ENCODE peak calls at places on chromosomes 5 and 9, in ten cellular contexts. F is Peyer's patch, L is sigmoid colon, G is heart right ventricle, K is kidney epithelial cell, Y is AG10803, V is stomach, S is GM23338, R is OCI-LY7, W is HepG2. I is an unnamed sample.

GRCh38 chr5:150780816-150781221 is 2.3 kb downstream of the SMIM3 start:
- DNase-seq in F (peak; percentile 79), L (no peak), G (no peak), K (no peak), Y (peak; percentile 92), V (no peak), S (no peak), R (no peak), W (no peak), I (peak; percentile 98)

GRCh38 chr9:87886210-87887150 is 3.8 kb downstream of the SPATA31E1 start:
- DNase-seq in F (no peak), L (no peak), G (no peak), K (no peak), Y (no peak), V (no peak), S (no peak), R (no peak), W (no peak), I (no peak)

GRCh38 chr5:148393390-148393741 is 9.6 kb downstream of the FBXO38 start:
- DNase-seq in F (no peak), L (no peak), G (no peak), K (no peak), Y (no peak), V (no peak), S (peak; percentile 57), R (no peak), W (peak; percentile 37), I (no peak)

GRCh38 chr5:151020304-151021031 is at the start of gene GPX3:
- DNase-seq in F (peak; percentile 93), L (peak; percentile 98), G (peak; percentile 95), K (no peak), Y (peak; percentile 34), V (peak; percentile 89), S (peak; percentile 94), R (no peak), W (peak; percentile 92), I (no peak)

GRCh38 chr5:150485770-150486401 is 22.0 kb upstream of the NDST1 start:
- DNase-seq in F (peak; percentile 67), L (peak; percentile 85), G (peak; percentile 78), K (no peak), Y (peak; percentile 62), V (peak; percentile 47), S (peak; percentile 65), R (peak; percentile 46), W (no peak), I (peak; percentile 37)

GRCh38 chr5:84113246-84114118 is 271.2 kb downstream of the EDIL3 start:
- DNase-seq in F (no peak), L (no peak), G (no peak), K (no peak), Y (no peak), V (no peak), S (peak; percentile 61), R (no peak), W (no peak), I (no peak)

GRCh38 chr5:135761746-135762145 is 72.7 kb upstream of the SLC25A48 start:
- DNase-seq in F (no peak), L (no peak), G (no peak), K (no peak), Y (no peak), V (no peak), S (no peak), R (no peak), W (no peak), I (no peak)

GRCh38 chr5:138282918-138283742 is 8.7 kb upstream of the GFRA3 start:
- DNase-seq in F (no peak), L (peak; percentile 63), G (no peak), K (peak; percentile 18), Y (peak; percentile 58), V (peak; percentile 57), S (peak; percentile 73), R (peak; percentile 30), W (peak; percentile 68), I (peak; percentile 60)

GRCh38 chr9:95495988-95496387 is 20.8 kb downstream of the PTCH1 start:
- DNase-seq in F (no peak), L (no peak), G (no peak), K (no peak), Y (no peak), V (no peak), S (no peak), R (peak; percentile 33), W (no peak), I (no peak)

GRCh38 chr5:73748510-73749410 is 122.8 kb downstream of the ARHGEF28 start:
- DNase-seq in F (no peak), L (no peak), G (peak; percentile 60), K (no peak), Y (peak; percentile 75), V (no peak), S (no peak), R (no peak), W (no peak), I (peak; percentile 50)

GRCh38 chr5:176466245-176466871 is 18.2 kb downstream of the FAF2 start:
- DNase-seq in F (no peak), L (no peak), G (no peak), K (no peak), Y (peak; percentile 77), V (no peak), S (no peak), R (no peak), W (peak; percentile 56), I (peak; percentile 74)

GRCh38 chr5:1332461-1333001 is 12.4 kb downstream of the CLPTM1L start:
- DNase-seq in F (no peak), L (no peak), G (no peak), K (no peak), Y (no peak), V (peak; percentile 53), S (no peak), R (peak; percentile 32), W (no peak), I (no peak)

GRCh38 chr9:133349965-133350624 is 2.1 kb downstream of the RPL7A start:
- DNase-seq in F (no peak), L (no peak), G (no peak), K (no peak), Y (no peak), V (no peak), S (no peak), R (no peak), W (no peak), I (no peak)

GRCh38 chr9:27750571-27750970 is 177.3 kb upstream of the C9orf72 start:
- DNase-seq in F (no peak), L (no peak), G (no peak), K (no peak), Y (no peak), V (no peak), S (no peak), R (no peak), W (no peak), I (no peak)

DNA sequence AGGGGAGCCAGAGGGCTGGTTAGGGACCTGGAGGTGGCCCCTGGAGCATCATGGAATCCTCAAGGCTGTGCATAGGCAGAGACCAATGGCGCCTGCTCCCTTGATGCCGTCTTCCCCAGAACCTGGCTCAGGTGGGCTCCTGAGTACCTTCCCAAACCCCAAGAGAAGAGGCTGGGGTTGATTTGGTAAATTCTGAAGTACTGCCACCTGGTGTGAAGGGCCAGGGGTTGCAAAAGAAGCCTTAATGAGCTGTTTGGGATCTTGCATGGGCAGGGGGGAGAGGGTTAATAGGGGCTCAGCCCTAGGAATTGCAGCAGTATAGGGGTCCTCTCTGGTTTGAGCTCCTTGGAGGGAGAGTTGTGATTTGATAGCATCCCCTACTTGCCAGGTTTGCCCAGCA is 52.1 kb downstream of the CYSTM1 start:
- DNase-seq in F (no peak), L (no peak), G (no peak), K (no peak), Y (no peak), V (no peak), S (peak; percentile 58), R (no peak), W (no peak), I (no peak)
- TF ChIP-seq CTCF in F (no peak), L (no peak), G (no peak), K (no peak), Y (no peak), V (no peak), S (peak; percentile 50), R (peak; percentile 34), W (no peak), I (no peak)

DNA sequence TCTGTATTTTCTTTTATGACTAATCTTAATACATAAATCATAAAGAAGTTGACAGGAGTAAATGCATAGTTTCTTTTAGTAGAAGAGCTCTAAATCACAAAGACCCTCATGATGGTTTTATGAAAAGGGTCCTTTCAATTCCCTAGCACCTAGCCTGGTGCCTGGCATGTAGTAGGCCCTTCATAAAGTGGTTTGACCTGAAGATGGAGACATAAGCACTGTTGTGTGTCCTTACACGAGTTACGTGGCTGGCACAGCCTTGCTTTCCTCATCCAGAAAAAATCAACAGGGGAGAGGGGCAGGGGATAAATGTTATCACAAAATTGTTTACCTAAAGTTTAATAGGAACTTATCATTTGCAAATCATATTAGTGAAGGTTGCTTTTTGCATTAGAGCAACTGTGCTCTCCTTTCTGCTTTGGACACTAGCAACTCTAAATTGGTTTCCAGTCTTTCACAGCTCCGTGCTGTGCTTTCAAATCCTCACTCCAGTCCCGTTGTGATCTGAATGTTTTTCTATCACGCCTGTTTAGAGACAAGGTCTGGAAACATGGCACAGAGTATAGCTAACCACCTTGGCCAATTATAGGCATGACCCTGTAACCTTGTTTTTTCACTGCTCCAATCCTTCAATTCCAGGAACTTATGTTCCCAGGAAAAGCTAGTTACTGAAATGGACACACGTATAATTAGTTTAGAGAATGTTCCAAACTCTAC is 55.7 kb downstream of the ARL15 start:
- DNase-seq in F (no peak), L (no peak), G (no peak), K (no peak), Y (no peak), V (no peak), S (peak; percentile 37), R (peak; percentile 10), W (peak; percentile 6), I (peak; percentile 43)
- H3K4me3 ChIP-seq in F (no peak overlapping the region), L (no peak overlapping the region), G (peak overlapping the region; percentile 25), K (no peak overlapping the region), Y (no peak overlapping the region), V (no peak overlapping the region), S (no peak overlapping the region), R (no peak overlapping the region), W (no peak overlapping the region), I (no peak overlapping the region)

DNA sequence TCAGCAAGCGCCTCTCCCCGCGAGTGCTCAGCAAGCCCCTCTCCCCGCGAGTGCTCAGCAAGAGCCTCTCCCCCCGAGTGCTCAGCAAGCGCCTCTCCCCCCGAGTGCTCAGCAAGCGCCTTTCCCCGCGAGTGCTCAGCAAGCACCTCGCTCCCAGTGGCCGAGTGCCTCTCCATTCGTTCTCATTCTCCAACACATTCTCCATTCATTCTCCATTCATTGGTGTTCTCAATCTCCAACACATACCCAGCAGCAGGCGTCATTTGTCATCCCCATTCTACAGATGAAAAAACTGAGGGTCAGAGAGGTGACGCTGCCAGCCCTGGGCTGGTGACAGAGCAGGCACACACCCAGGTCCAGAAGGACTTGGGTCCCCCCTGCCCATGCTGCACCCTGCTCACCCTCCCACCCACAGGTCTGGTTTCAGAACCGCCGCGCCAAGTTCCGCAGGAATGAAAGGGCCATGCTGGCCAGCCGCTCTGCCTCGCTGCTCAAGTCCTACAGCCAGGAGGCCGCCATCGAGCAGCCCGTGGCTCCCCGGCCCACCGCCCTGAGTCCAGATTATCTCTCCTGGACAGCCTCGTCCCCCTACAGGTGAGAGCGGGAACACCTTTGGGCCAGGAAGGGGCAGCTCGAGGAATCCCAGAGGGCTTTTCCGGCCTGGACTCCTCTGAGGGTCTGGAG is 32.5 kb downstream of the PTGES start:
- DNase-seq in F (no peak), L (no peak), G (no peak), K (no peak), Y (no peak), V (no peak), S (peak; percentile 91), R (no peak), W (peak; percentile 32), I (no peak)
- TF ChIP-seq CTCF in F (no peak), L (no peak), G (no peak), K (peak; percentile 58), Y (peak; percentile 20), V (no peak), S (peak; percentile 79), R (peak; percentile 42), W (peak; percentile 47), I (peak; percentile 18)

GRCh38 chr5:38576971-38577684 is 20.7 kb upstream of the LIFR start:
- DNase-seq in F (no peak), L (no peak), G (no peak), K (no peak), Y (peak; percentile 8), V (no peak), S (no peak), R (no peak), W (no peak), I (no peak)
- H3K4me3 ChIP-seq in F (no peak overlapping the region), L (no peak overlapping the region), G (no peak overlapping the region), K (no peak overlapping the region), Y (no peak overlapping the region), V (no peak overlapping the region), S (no peak overlapping the region), R (no peak overlapping the region), W (no peak overlapping the region), I (no peak overlapping the region)